ENCODE peak calls at places on chromosomes 5 and 9, in ten cellular contexts. One of them, this sample, is unnamed.
A peak's percentile ranks its signal among the peaks of the same experiment; 100 is the strongest.

GRCh38 chr9:129278391-129279237 is 100.6 kb upstream of the IER5L start:
- DNase-seq in IMR-90: no peak
- DNase-seq in transverse colon: peak; percentile 37
- DNase-seq in upper lobe of right lung: peak; percentile 63
- DNase-seq in colonic mucosa: peak; percentile 58
- DNase-seq in SK-N-SH: no peak
- DNase-seq in A673: no peak
- DNase-seq in heart left ventricle: no peak
- DNase-seq in WTC11: peak; percentile 63
- DNase-seq in CD4-positive, alpha-beta T cell: no peak
- DNase-seq in this sample: peak; percentile 42

GRCh38 chr5:60677831-60678664 is 21.9 kb downstream of the DEPDC1B start:
- DNase-seq in IMR-90: peak; percentile 58
- DNase-seq in transverse colon: peak; percentile 85
- DNase-seq in upper lobe of right lung: no peak
- DNase-seq in colonic mucosa: no peak
- DNase-seq in SK-N-SH: peak; percentile 41
- DNase-seq in A673: peak; percentile 46
- DNase-seq in heart left ventricle: no peak
- DNase-seq in WTC11: no peak
- DNase-seq in CD4-positive, alpha-beta T cell: no peak
- DNase-seq in this sample: no peak

GRCh38 chr9:131323629-131324028 is 34.1 kb downstream of the PLPP7 start:
- DNase-seq in IMR-90: no peak
- DNase-seq in transverse colon: no peak
- DNase-seq in upper lobe of right lung: peak; percentile 42
- DNase-seq in colonic mucosa: no peak
- DNase-seq in SK-N-SH: no peak
- DNase-seq in A673: no peak
- DNase-seq in heart left ventricle: peak; percentile 16
- DNase-seq in WTC11: no peak
- DNase-seq in CD4-positive, alpha-beta T cell: no peak
- DNase-seq in this sample: no peak

GRCh38 chr5:121780406-121780805 is 71.3 kb upstream of the FTMT start:
- DNase-seq in IMR-90: no peak
- DNase-seq in transverse colon: no peak
- DNase-seq in upper lobe of right lung: no peak
- DNase-seq in colonic mucosa: no peak
- DNase-seq in SK-N-SH: no peak
- DNase-seq in A673: no peak
- DNase-seq in heart left ventricle: no peak
- DNase-seq in WTC11: no peak
- DNase-seq in CD4-positive, alpha-beta T cell: no peak
- DNase-seq in this sample: no peak

GRCh38 chr5:128667148-128667547 is 129.1 kb upstream of the FBN2 start:
- DNase-seq in IMR-90: no peak
- DNase-seq in transverse colon: no peak
- DNase-seq in upper lobe of right lung: no peak
- DNase-seq in colonic mucosa: no peak
- DNase-seq in SK-N-SH: no peak
- DNase-seq in A673: peak; percentile 10
- DNase-seq in heart left ventricle: no peak
- DNase-seq in WTC11: no peak
- DNase-seq in CD4-positive, alpha-beta T cell: no peak
- DNase-seq in this sample: no peak

GRCh38 chr9:113955076-113955752 is 79.1 kb downstream of the ZNF618 start:
- DNase-seq in IMR-90: peak; percentile 81
- DNase-seq in transverse colon: no peak
- DNase-seq in upper lobe of right lung: no peak
- DNase-seq in colonic mucosa: no peak
- DNase-seq in SK-N-SH: no peak
- DNase-seq in A673: peak; percentile 41
- DNase-seq in heart left ventricle: no peak
- DNase-seq in WTC11: no peak
- DNase-seq in CD4-positive, alpha-beta T cell: no peak
- DNase-seq in this sample: no peak

GRCh38 chr9:132250324-132251262 is 88.7 kb downstream of the NTNG2 start:
- DNase-seq in IMR-90: no peak
- DNase-seq in transverse colon: no peak
- DNase-seq in upper lobe of right lung: no peak
- DNase-seq in colonic mucosa: no peak
- DNase-seq in SK-N-SH: no peak
- DNase-seq in A673: no peak
- DNase-seq in heart left ventricle: no peak
- DNase-seq in WTC11: no peak
- DNase-seq in CD4-positive, alpha-beta T cell: no peak
- DNase-seq in this sample: no peak

GRCh38 chr5:142807378-142807911 is 37.3 kb downstream of the ARHGAP26 start:
- DNase-seq in IMR-90: no peak
- DNase-seq in transverse colon: no peak
- DNase-seq in upper lobe of right lung: no peak
- DNase-seq in colonic mucosa: no peak
- DNase-seq in SK-N-SH: no peak
- DNase-seq in A673: no peak
- DNase-seq in heart left ventricle: peak; percentile 57
- DNase-seq in WTC11: no peak
- DNase-seq in CD4-positive, alpha-beta T cell: no peak
- DNase-seq in this sample: no peak

GRCh38 chr9:86405926-86406325 is 51.7 kb upstream of the TUT7 start:
- DNase-seq in IMR-90: peak; percentile 95
- DNase-seq in transverse colon: no peak
- DNase-seq in upper lobe of right lung: no peak
- DNase-seq in colonic mucosa: no peak
- DNase-seq in SK-N-SH: no peak
- DNase-seq in A673: peak; percentile 84
- DNase-seq in heart left ventricle: peak; percentile 34
- DNase-seq in WTC11: no peak
- DNase-seq in CD4-positive, alpha-beta T cell: no peak
- DNase-seq in this sample: no peak

DNA sequence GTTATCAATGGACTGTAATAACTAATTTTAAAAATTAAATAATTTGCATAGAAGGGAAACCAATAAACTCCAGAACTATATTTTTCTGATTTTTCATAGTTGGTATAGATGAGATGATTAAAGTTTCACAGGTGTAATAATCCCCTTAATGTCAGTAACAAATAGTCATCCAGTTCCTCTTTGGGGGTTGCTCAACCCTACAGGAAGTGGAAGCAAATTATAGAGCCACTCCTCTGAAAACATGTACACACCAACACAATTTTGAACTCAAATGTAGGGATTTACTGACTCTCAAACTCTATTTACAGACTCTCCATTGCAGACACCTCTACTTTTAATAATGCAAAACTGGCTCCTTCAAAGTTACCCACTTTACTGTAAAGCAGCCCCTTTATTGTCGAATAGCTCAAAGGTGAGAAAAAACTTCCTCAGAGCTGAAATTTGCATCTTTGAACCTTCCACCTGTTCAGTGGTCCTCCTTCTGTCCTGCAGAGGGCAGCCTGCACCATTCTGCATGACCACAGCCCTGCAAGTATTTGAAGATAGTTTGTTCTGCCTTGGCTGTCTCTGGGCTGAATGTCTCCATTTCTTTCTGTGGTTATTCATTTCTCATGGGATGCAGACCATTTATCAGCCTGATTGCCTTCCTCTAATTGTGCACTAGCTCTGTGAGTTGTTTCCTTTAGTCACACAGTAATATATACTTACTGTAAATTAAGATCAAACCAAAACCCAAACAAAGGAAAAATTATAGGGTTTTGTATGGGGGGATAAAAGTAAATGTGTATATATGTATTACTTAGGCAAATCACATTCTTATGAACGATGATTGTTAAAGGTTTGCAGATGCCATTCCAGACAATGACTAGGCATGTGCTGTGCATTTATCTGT is 383.2 kb upstream of the SGCD start:
- DNase-seq in IMR-90: peak; percentile 70
- DNase-seq in transverse colon: peak; percentile 50
- DNase-seq in upper lobe of right lung: peak; percentile 61
- DNase-seq in colonic mucosa: peak; percentile 36
- DNase-seq in SK-N-SH: peak; percentile 52
- DNase-seq in A673: peak; percentile 30
- DNase-seq in heart left ventricle: peak; percentile 50
- DNase-seq in WTC11: peak; percentile 60
- DNase-seq in CD4-positive, alpha-beta T cell: peak; percentile 7
- DNase-seq in this sample: peak; percentile 48
- TF ChIP-seq CTCF in IMR-90: peak; percentile 87
- TF ChIP-seq CTCF in transverse colon: peak; percentile 72
- TF ChIP-seq CTCF in upper lobe of right lung: peak; percentile 67
- TF ChIP-seq CTCF in colonic mucosa: peak; percentile 79
- TF ChIP-seq CTCF in SK-N-SH: peak; percentile 81
- TF ChIP-seq CTCF in A673: peak; percentile 59
- TF ChIP-seq CTCF in heart left ventricle: peak; percentile 52
- TF ChIP-seq CTCF in WTC11: peak; percentile 61
- TF ChIP-seq CTCF in CD4-positive, alpha-beta T cell: peak; percentile 56
- TF ChIP-seq CTCF in this sample: peak; percentile 69

GRCh38 chr5:147417133-147417813 is 92.6 kb downstream of the DPYSL3 start:
- DNase-seq in IMR-90: peak; percentile 77
- DNase-seq in transverse colon: peak; percentile 81
- DNase-seq in upper lobe of right lung: no peak
- DNase-seq in colonic mucosa: peak; percentile 86
- DNase-seq in SK-N-SH: no peak
- DNase-seq in A673: no peak
- DNase-seq in heart left ventricle: peak; percentile 56
- DNase-seq in WTC11: no peak
- DNase-seq in CD4-positive, alpha-beta T cell: no peak
- DNase-seq in this sample: no peak

GRCh38 chr5:147412561-147412960 is 97.3 kb downstream of the DPYSL3 start:
- DNase-seq in IMR-90: no peak
- DNase-seq in transverse colon: no peak
- DNase-seq in upper lobe of right lung: no peak
- DNase-seq in colonic mucosa: no peak
- DNase-seq in SK-N-SH: no peak
- DNase-seq in A673: no peak
- DNase-seq in heart left ventricle: no peak
- DNase-seq in WTC11: no peak
- DNase-seq in CD4-positive, alpha-beta T cell: no peak
- DNase-seq in this sample: no peak

GRCh38 chr5:147413266-147413665 is 96.6 kb downstream of the DPYSL3 start:
- DNase-seq in IMR-90: no peak
- DNase-seq in transverse colon: no peak
- DNase-seq in upper lobe of right lung: no peak
- DNase-seq in colonic mucosa: no peak
- DNase-seq in SK-N-SH: no peak
- DNase-seq in A673: no peak
- DNase-seq in heart left ventricle: no peak
- DNase-seq in WTC11: no peak
- DNase-seq in CD4-positive, alpha-beta T cell: no peak
- DNase-seq in this sample: no peak

GRCh38 chr5:147418613-147419012 is 91.3 kb downstream of the DPYSL3 start:
- DNase-seq in IMR-90: peak; percentile 47
- DNase-seq in transverse colon: no peak
- DNase-seq in upper lobe of right lung: no peak
- DNase-seq in colonic mucosa: no peak
- DNase-seq in SK-N-SH: no peak
- DNase-seq in A673: no peak
- DNase-seq in heart left ventricle: no peak
- DNase-seq in WTC11: no peak
- DNase-seq in CD4-positive, alpha-beta T cell: no peak
- DNase-seq in this sample: no peak

GRCh38 chr5:147415663-147416062 is 94.2 kb downstream of the DPYSL3 start:
- DNase-seq in IMR-90: peak; percentile 29
- DNase-seq in transverse colon: no peak
- DNase-seq in upper lobe of right lung: no peak
- DNase-seq in colonic mucosa: no peak
- DNase-seq in SK-N-SH: no peak
- DNase-seq in A673: no peak
- DNase-seq in heart left ventricle: no peak
- DNase-seq in WTC11: no peak
- DNase-seq in CD4-positive, alpha-beta T cell: no peak
- DNase-seq in this sample: no peak
- TF ChIP-seq CTCF in IMR-90: no peak
- TF ChIP-seq CTCF in transverse colon: no peak
- TF ChIP-seq CTCF in upper lobe of right lung: no peak
- TF ChIP-seq CTCF in colonic mucosa: no peak
- TF ChIP-seq CTCF in SK-N-SH: no peak
- TF ChIP-seq CTCF in A673: no peak
- TF ChIP-seq CTCF in heart left ventricle: no peak
- TF ChIP-seq CTCF in WTC11: no peak
- TF ChIP-seq CTCF in CD4-positive, alpha-beta T cell: no peak
- TF ChIP-seq CTCF in this sample: no peak

DNA sequence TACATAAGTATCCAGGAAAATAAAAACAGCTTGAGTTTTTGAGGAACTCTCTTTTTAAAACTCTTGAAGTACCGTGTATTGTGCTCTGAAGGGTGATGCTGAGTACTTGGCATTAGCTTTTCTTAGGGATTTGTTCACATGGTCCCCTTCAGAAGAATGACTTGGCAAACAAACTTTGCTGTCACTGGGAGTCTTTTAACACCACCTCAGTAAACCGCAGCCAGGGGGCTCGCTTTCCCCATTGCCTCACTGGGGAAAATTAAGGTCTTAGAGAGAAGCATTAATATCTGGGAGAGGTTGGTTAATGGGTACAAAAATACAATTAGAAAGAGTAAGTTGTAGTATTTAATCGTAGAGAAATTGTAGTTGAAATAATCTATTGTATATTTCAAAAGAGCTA is 105.9 kb upstream of the DAP start:
- DNase-seq in IMR-90: peak; percentile 18
- DNase-seq in transverse colon: no peak
- DNase-seq in upper lobe of right lung: no peak
- DNase-seq in colonic mucosa: no peak
- DNase-seq in SK-N-SH: no peak
- DNase-seq in A673: no peak
- DNase-seq in heart left ventricle: no peak
- DNase-seq in WTC11: no peak
- DNase-seq in CD4-positive, alpha-beta T cell: no peak
- DNase-seq in this sample: no peak
- TF ChIP-seq CTCF in IMR-90: peak; percentile 40
- TF ChIP-seq CTCF in transverse colon: no peak
- TF ChIP-seq CTCF in upper lobe of right lung: peak; percentile 7
- TF ChIP-seq CTCF in colonic mucosa: no peak
- TF ChIP-seq CTCF in SK-N-SH: peak; percentile 30
- TF ChIP-seq CTCF in A673: peak; percentile 31
- TF ChIP-seq CTCF in heart left ventricle: no peak
- TF ChIP-seq CTCF in WTC11: no peak
- TF ChIP-seq CTCF in CD4-positive, alpha-beta T cell: no peak
- TF ChIP-seq CTCF in this sample: no peak

GRCh38 chr5:43120720-43121564 is at the start of gene ZNF131:
- DNase-seq in IMR-90: peak; percentile 98
- DNase-seq in transverse colon: peak; percentile 97
- DNase-seq in upper lobe of right lung: peak; percentile 99
- DNase-seq in colonic mucosa: peak; percentile 97
- DNase-seq in SK-N-SH: peak; percentile 95
- DNase-seq in A673: peak; percentile 98
- DNase-seq in heart left ventricle: peak; percentile 96
- DNase-seq in WTC11: peak; percentile 91
- DNase-seq in CD4-positive, alpha-beta T cell: peak; percentile 93
- DNase-seq in this sample: peak; percentile 97
- TF ChIP-seq CTCF in IMR-90: no peak
- TF ChIP-seq CTCF in transverse colon: no peak
- TF ChIP-seq CTCF in upper lobe of right lung: no peak
- TF ChIP-seq CTCF in colonic mucosa: no peak
- TF ChIP-seq CTCF in SK-N-SH: no peak
- TF ChIP-seq CTCF in A673: no peak
- TF ChIP-seq CTCF in heart left ventricle: no peak
- TF ChIP-seq CTCF in WTC11: no peak
- TF ChIP-seq CTCF in CD4-positive, alpha-beta T cell: no peak
- TF ChIP-seq CTCF in this sample: no peak